ENCODE peak calls at places on chromosome 14, in five cellular contexts. One of them, this sample, is unnamed.

GRCh38 chr14:97641827-97642226 is 844.6 kb downstream of the VRK1 start:
- DNase-seq in AG04450: no peak
- DNase-seq in astrocyte of the spinal cord: no peak
- DNase-seq in A673: no peak
- DNase-seq in astrocyte of the cerebellum: no peak
- DNase-seq in this sample: peak

GRCh38 chr14:74573421-74574091 is 38.5 kb downstream of the LTBP2 start:
- DNase-seq in astrocyte of the cerebellum: no peak
- DNase-seq in A673: no peak
- DNase-seq in AG04450: no peak
- DNase-seq in astrocyte of the spinal cord: peak
- DNase-seq in this sample: peak

GRCh38 chr14:51208982-51209381 is 31.1 kb upstream of the TMX1 start:
- DNase-seq in A673: no peak
- DNase-seq in astrocyte of the cerebellum: no peak
- DNase-seq in AG04450: no peak
- DNase-seq in astrocyte of the spinal cord: no peak
- DNase-seq in this sample: no peak

GRCh38 chr14:99182548-99183115 is 89.4 kb downstream of the BCL11B start:
- DNase-seq in astrocyte of the cerebellum: no peak
- DNase-seq in astrocyte of the spinal cord: no peak
- DNase-seq in A673: no peak
- DNase-seq in AG04450: no peak
- DNase-seq in this sample: no peak

GRCh38 chr14:103121846-103122577 is 1.2 kb upstream of the TNFAIP2 start:
- DNase-seq in A673: peak
- DNase-seq in astrocyte of the spinal cord: peak
- DNase-seq in AG04450: no peak
- DNase-seq in astrocyte of the cerebellum: peak
- DNase-seq in this sample: peak

GRCh38 chr14:26415618-26416123 is 182.2 kb downstream of the NOVA1 start:
- DNase-seq in astrocyte of the spinal cord: peak
- DNase-seq in A673: no peak
- DNase-seq in astrocyte of the cerebellum: peak
- DNase-seq in AG04450: no peak
- DNase-seq in this sample: no peak

GRCh38 chr14:68948686-68949085 is 30.4 kb downstream of the ACTN1 start:
- DNase-seq in astrocyte of the spinal cord: no peak
- DNase-seq in AG04450: no peak
- DNase-seq in astrocyte of the cerebellum: no peak
- DNase-seq in A673: peak
- DNase-seq in this sample: no peak

GRCh38 chr14:75150150-75150549 is 23.3 kb upstream of the NEK9 start:
- DNase-seq in AG04450: no peak
- DNase-seq in astrocyte of the cerebellum: no peak
- DNase-seq in A673: no peak
- DNase-seq in astrocyte of the spinal cord: no peak
- DNase-seq in this sample: peak

GRCh38 chr14:23428686-23429495 is 6.6 kb downstream of the MYH7 start:
- DNase-seq in astrocyte of the cerebellum: no peak
- DNase-seq in A673: no peak
- DNase-seq in AG04450: no peak
- DNase-seq in astrocyte of the spinal cord: no peak
- DNase-seq in this sample: no peak

GRCh38 chr14:76786556-76786955 is 25.3 kb downstream of the VASH1 start:
- DNase-seq in astrocyte of the cerebellum: no peak
- DNase-seq in AG04450: no peak
- DNase-seq in A673: no peak
- DNase-seq in astrocyte of the spinal cord: no peak
- DNase-seq in this sample: no peak

GRCh38 chr14:65359503-65359902 is 53.0 kb upstream of the FUT8 start:
- DNase-seq in A673: no peak
- DNase-seq in astrocyte of the cerebellum: no peak
- DNase-seq in AG04450: no peak
- DNase-seq in astrocyte of the spinal cord: no peak
- DNase-seq in this sample: peak
- TF ChIP-seq CTCF in A673: no peak
- TF ChIP-seq CTCF in astrocyte of the cerebellum: no peak
- TF ChIP-seq CTCF in AG04450: peak
- TF ChIP-seq CTCF in astrocyte of the spinal cord: no peak
- TF ChIP-seq CTCF in this sample: no peak

GRCh38 chr14:54722791-54723432 is 156.0 kb downstream of the SAMD4A start:
- DNase-seq in astrocyte of the spinal cord: peak
- DNase-seq in AG04450: no peak
- DNase-seq in A673: peak
- DNase-seq in astrocyte of the cerebellum: peak
- DNase-seq in this sample: peak
- TF ChIP-seq CTCF in astrocyte of the spinal cord: peak
- TF ChIP-seq CTCF in AG04450: no peak
- TF ChIP-seq CTCF in A673: peak
- TF ChIP-seq CTCF in astrocyte of the cerebellum: peak
- TF ChIP-seq CTCF in this sample: no peak

DNA sequence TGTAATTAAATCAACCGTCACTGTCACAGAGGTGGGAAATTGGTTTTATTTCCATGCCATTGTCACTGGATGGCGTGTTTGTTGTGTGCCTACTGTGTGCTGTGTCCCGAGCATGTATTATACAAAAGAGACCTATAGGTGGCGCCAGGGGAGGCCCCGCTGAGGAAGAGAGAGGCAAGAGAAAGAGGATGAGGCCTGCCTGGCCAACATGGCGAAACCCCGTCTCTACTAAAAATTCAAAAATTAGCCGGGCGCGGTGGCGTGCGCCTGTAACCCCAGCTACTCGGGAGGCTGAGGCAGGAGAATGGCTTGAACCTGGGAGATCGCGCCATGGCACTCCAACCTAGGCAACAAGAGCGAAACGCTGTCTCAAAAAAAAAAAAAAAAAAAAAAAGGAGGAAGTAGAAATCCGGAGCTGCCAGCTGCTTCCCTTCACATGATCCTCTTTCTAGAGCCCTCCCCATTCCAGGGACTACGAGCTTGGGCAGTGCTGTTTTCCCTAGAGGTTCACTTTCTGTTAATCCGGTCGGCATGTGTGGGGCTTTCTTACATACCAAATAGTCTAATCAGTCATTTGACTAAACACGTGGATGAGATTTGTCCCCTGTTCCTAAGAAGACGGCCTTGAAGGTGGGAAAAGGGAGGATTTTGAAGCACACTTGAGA is 6.4 kb upstream of the CCDC175 start:
- DNase-seq in astrocyte of the cerebellum: no peak
- DNase-seq in astrocyte of the spinal cord: no peak
- DNase-seq in A673: peak
- DNase-seq in AG04450: no peak
- DNase-seq in this sample: no peak
- TF ChIP-seq CTCF in astrocyte of the cerebellum: no peak
- TF ChIP-seq CTCF in astrocyte of the spinal cord: no peak
- TF ChIP-seq CTCF in A673: peak
- TF ChIP-seq CTCF in AG04450: no peak
- TF ChIP-seq CTCF in this sample: no peak

GRCh38 chr14:63633801-63634200 is 7.9 kb downstream of the WDR89 start:
- DNase-seq in AG04450: no peak
- DNase-seq in A673: no peak
- DNase-seq in astrocyte of the cerebellum: no peak
- DNase-seq in astrocyte of the spinal cord: no peak
- DNase-seq in this sample: no peak
- TF ChIP-seq CTCF in AG04450: peak
- TF ChIP-seq CTCF in A673: peak
- TF ChIP-seq CTCF in astrocyte of the cerebellum: no peak
- TF ChIP-seq CTCF in astrocyte of the spinal cord: peak
- TF ChIP-seq CTCF in this sample: no peak